ENCODE peak calls at places on chromosomes 3 and 15, in ten cellular contexts. D is RWPE2; P is tibial artery; M is AG04450; R is CD4-positive, alpha-beta T cell; E is neural progenitor cell; K is right lobe of liver; I is SJSA1; Y is K562; N is heart right ventricle. F is an unnamed sample.

GRCh38 chr3:66565301-66565700 is 64.5 kb upstream of the LRIG1 start:
- DNase-seq in Y (no peak), E (no peak), D (no peak), N (no peak), P (no peak), R (no peak), I (no peak), K (no peak), M (no peak), F (no peak)

GRCh38 chr15:55518009-55518408 is 10.0 kb upstream of the DNAAF4 start:
- DNase-seq in I (no peak), D (no peak), E (no peak), Y (no peak), P (no peak), M (no peak), N (no peak), R (no peak), K (no peak), F (no peak)

GRCh38 chr3:105553851-105554250 is 187.1 kb downstream of the ALCAM start:
- DNase-seq in D (no peak), M (no peak), Y (no peak), E (no peak), I (no peak), N (no peak), P (no peak), R (no peak), K (no peak), F (no peak)

GRCh38 chr15:83446904-83447708 is at the start of gene SH3GL3:
- DNase-seq in P (peak; percentile 83), E (peak; percentile 93), M (no peak), D (peak; percentile 92), R (no peak), I (peak; percentile 37), N (peak; percentile 77), Y (peak; percentile 83), K (peak; percentile 65), F (peak; percentile 15)

GRCh38 chr15:75171408-75171807 is 30.3 kb upstream of the C15orf39 start:
- DNase-seq in P (no peak), I (peak; percentile 80), N (no peak), Y (no peak), E (no peak), M (peak; percentile 38), R (no peak), K (no peak), D (no peak), F (no peak)

GRCh38 chr15:74866090-74866489 is 7.1 kb downstream of the SCAMP2 start:
- DNase-seq in M (peak; percentile 48), P (peak; percentile 36), E (no peak), K (no peak), I (no peak), D (no peak), R (no peak), Y (peak; percentile 11), N (no peak), F (no peak)

GRCh38 chr3:113287111-113287817 is 75.9 kb downstream of the BOC start:
- DNase-seq in I (peak; percentile 78), R (no peak), K (no peak), D (no peak), P (no peak), E (no peak), M (peak; percentile 66), N (no peak), Y (peak; percentile 25), F (no peak)

GRCh38 chr3:152474585-152474984 is 205.9 kb downstream of the MBNL1 start:
- DNase-seq in R (no peak), N (no peak), K (no peak), P (no peak), D (no peak), E (peak; percentile 59), I (no peak), Y (no peak), M (no peak), F (no peak)

GRCh38 chr3:35254917-35255316 is 384.4 kb upstream of the ARPP21 start:
- DNase-seq in D (no peak), N (no peak), P (no peak), M (no peak), K (no peak), Y (no peak), E (no peak), I (no peak), R (no peak), F (no peak)

GRCh38 chr3:36681867-36682266 is 82.5 kb downstream of the DCLK3 start:
- DNase-seq in I (no peak), P (no peak), D (no peak), K (no peak), N (no peak), R (no peak), E (no peak), M (no peak), Y (no peak), F (no peak)
- H3K9me3 ChIP-seq in I (no peaks in the 10 kb centered on the region), P (peaks cover 28% of the 10 kb centered on the region), D (peaks cover 7% of the 10 kb centered on the region), K (no peaks in the 10 kb centered on the region), N (peaks cover 49% of the 10 kb centered on the region), R (peaks cover 27% of the 10 kb centered on the region), E (peaks cover 5% of the 10 kb centered on the region), M (peaks cover 6% of the 10 kb centered on the region), Y (no peaks in the 10 kb centered on the region), F (no peaks in the 10 kb centered on the region)

DNA sequence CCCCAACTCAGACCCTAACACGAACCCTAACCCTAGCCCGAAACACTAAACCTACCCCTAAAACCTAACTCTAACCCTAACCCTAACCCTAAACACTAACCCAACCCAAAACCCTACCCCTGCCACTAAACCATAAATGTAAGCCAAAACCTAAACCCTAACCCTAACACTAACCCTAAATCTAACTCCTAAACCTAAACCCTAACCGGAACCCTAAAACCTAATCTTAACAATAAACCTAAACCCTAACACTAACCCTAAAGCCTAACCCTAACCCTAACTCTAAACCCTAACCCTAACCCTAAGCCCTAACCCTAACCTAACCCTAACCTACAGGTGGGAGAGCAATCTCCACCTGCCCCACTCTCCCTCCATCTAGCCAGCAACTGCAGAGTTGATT is 152.3 kb downstream of the OR4M2 start:
- DNase-seq in I (no peak), Y (no peak), D (no peak), M (no peak), E (no peak), P (no peak), R (no peak), K (no peak), N (no peak), F (no peak)
- H3K9me3 ChIP-seq in I (no peaks in the 10 kb centered on the region), Y (no peaks in the 10 kb centered on the region), D (no peaks in the 10 kb centered on the region), M (peaks cover 82% of the 10 kb centered on the region), E (peaks cover 48% of the 10 kb centered on the region), P (peaks cover 9% of the 10 kb centered on the region), R (no peaks in the 10 kb centered on the region), K (no peaks in the 10 kb centered on the region), N (peaks cover 8% of the 10 kb centered on the region), F (no peaks in the 10 kb centered on the region)

DNA sequence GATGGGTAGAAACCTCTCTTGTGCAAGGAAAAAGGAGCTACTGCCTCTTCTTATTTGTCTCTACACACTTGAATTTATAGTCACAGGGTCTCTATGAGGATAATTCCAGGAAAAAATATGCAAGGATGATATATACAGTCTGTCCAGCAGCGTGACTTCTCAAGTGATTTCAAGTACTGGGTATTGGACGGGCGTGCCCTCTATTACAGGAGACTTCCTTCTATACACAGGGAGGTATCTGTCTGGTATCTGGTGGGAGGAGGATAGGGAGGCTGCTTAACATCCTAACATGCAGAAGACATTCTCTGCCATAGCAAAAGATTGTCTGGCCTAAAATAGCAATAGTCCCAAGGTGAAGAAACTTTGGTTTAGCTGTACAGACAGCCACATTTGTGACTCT is 146.1 kb downstream of the TPRG1 start:
- DNase-seq in N (no peak), Y (no peak), R (no peak), E (no peak), I (no peak), D (no peak), P (no peak), K (no peak), M (no peak), F (no peak)
- H3K9me3 ChIP-seq in N (no peaks in the 10 kb centered on the region), Y (no peaks in the 10 kb centered on the region), R (no peaks in the 10 kb centered on the region), E (no peaks in the 10 kb centered on the region), I (no peaks in the 10 kb centered on the region), D (no peaks in the 10 kb centered on the region), P (no peaks in the 10 kb centered on the region), K (no peaks in the 10 kb centered on the region), M (no peaks in the 10 kb centered on the region), F (no peaks in the 10 kb centered on the region)

GRCh38 chr3:195613468-195614069 is 29.8 kb upstream of the APOD start:
- DNase-seq in I (no peak), N (no peak), R (no peak), D (peak; percentile 18), M (no peak), K (no peak), P (no peak), E (no peak), Y (no peak), F (no peak)
- H3K9me3 ChIP-seq in I (no peaks in the 10 kb centered on the region), N (no peaks in the 10 kb centered on the region), R (no peaks in the 10 kb centered on the region), D (no peaks in the 10 kb centered on the region), M (no peaks in the 10 kb centered on the region), K (no peaks in the 10 kb centered on the region), P (no peaks in the 10 kb centered on the region), E (no peaks in the 10 kb centered on the region), Y (no peaks in the 10 kb centered on the region), F (no peaks in the 10 kb centered on the region)

GRCh38 chr3:155425351-155425750 is 131.9 kb upstream of the STRIT1 start:
- DNase-seq in K (no peak), D (no peak), N (no peak), E (no peak), I (no peak), R (no peak), P (no peak), Y (no peak), M (no peak), F (no peak)
- H3K9me3 ChIP-seq in K (peaks cover 10% of the 10 kb centered on the region), D (peaks cover 2% of the 10 kb centered on the region), N (peaks cover 36% of the 10 kb centered on the region), E (no peaks in the 10 kb centered on the region), I (peaks cover 6% of the 10 kb centered on the region), R (peaks cover 7% of the 10 kb centered on the region), P (peaks cover 7% of the 10 kb centered on the region), Y (no peaks in the 10 kb centered on the region), M (peaks cover 7% of the 10 kb centered on the region), F (no peaks in the 10 kb centered on the region)

GRCh38 chr15:67544475-67544874 is 2.0 kb downstream of the MAP2K5 start:
- DNase-seq in P (no peak), R (no peak), D (no peak), K (no peak), I (no peak), Y (no peak), M (no peak), N (no peak), E (no peak), F (no peak)
- H3K9me3 ChIP-seq in P (no peaks in the 10 kb centered on the region), R (no peaks in the 10 kb centered on the region), D (no peaks in the 10 kb centered on the region), K (no peaks in the 10 kb centered on the region), I (no peaks in the 10 kb centered on the region), Y (no peaks in the 10 kb centered on the region), M (no peaks in the 10 kb centered on the region), N (no peaks in the 10 kb centered on the region), E (no peaks in the 10 kb centered on the region), F (no peaks in the 10 kb centered on the region)

F was measured in T-helper 17 cell.